ENCODE peak calls at places on chromosomes 2 and 18, in five cellular contexts. S is NCI-H2029; T is stimulated activated CD4-positive, alpha-beta T cell treated with anti-CD3 and anti-CD28 coated beads, Interleukin-1b, Interleukin-23, amount 100 ng/mL, for 24 hours; Z is left cardiac atrium; D is activated T-helper 9 cell treated with anti-CD3 and anti-CD28 coated beads, Interleukin-2, amount 50 U/mL, for 16 hours. O is an unnamed sample.
A peak's percentile ranks its signal among the peaks of the same experiment; 100 is the strongest.

GRCh38 chr2:39620067-39620466 is 45.6 kb upstream of the TMEM178A start:
- DNase-seq in S (no peak), Z (peak; percentile 74), D (no peak), T (no peak), O (peak; percentile 46)

GRCh38 chr18:48215876-48216638 is 193.1 kb downstream of the ZBTB7C start:
- DNase-seq in D (no peak), Z (no peak), S (no peak), T (no peak), O (no peak)

GRCh38 chr2:131657895-131658768 is 130.4 kb downstream of the CCDC74A start:
- DNase-seq in Z (no peak), D (no peak), S (no peak), T (no peak), O (no peak)

GRCh38 chr2:168231609-168232241 is 15.7 kb downstream of the STK39 start:
- DNase-seq in S (peak; percentile 36), D (no peak), T (no peak), Z (no peak), O (no peak)

GRCh38 chr18:10304853-10305252 is 149.6 kb upstream of the APCDD1 start:
- DNase-seq in S (no peak), D (no peak), T (no peak), Z (peak; percentile 50), O (no peak)

GRCh38 chr2:45029215-45029614 is 20.0 kb upstream of the SIX2 start:
- DNase-seq in T (no peak), Z (no peak), S (no peak), D (no peak), O (no peak)

GRCh38 chr2:158125756-158126498 is 24.3 kb downstream of the UPP2 start:
- DNase-seq in D (no peak), T (no peak), Z (no peak), S (peak; percentile 21), O (no peak)

GRCh38 chr2:60884795-60885194 is 3.4 kb downstream of the REL start:
- DNase-seq in Z (no peak), D (no peak), T (no peak), S (no peak), O (no peak)

GRCh38 chr2:138028538-138028937 is 64.3 kb downstream of the HNMT start:
- DNase-seq in D (no peak), T (no peak), S (no peak), Z (no peak), O (no peak)

GRCh38 chr2:45889053-45889452 is 237.6 kb downstream of the PRKCE start:
- DNase-seq in T (no peak), D (no peak), Z (no peak), S (no peak), O (no peak)

GRCh38 chr2:1546023-1546591 is 132.8 kb downstream of the TPO start:
- DNase-seq in D (no peak), S (peak; percentile 33), T (no peak), Z (no peak), O (peak; percentile 28)

GRCh38 chr18:69567813-69568488 is 167.3 kb downstream of the DOK6 start:
- DNase-seq in S (peak; percentile 17), T (no peak), Z (no peak), D (no peak), O (no peak)

GRCh38 chr18:10285283-10285640 is 169.2 kb upstream of the APCDD1 start:
- DNase-seq in S (no peak), D (no peak), T (no peak), Z (no peak), O (no peak)

GRCh38 chr2:3633982-3634630 is 23.9 kb upstream of the ALLC start:
- DNase-seq in D (no peak), T (no peak), S (no peak), Z (no peak), O (no peak)

GRCh38 chr2:200863655-200864205 is 728 bp downstream of the CLK1 start:
- DNase-seq in T (no peak), S (no peak), Z (no peak), D (no peak), O (no peak)

GRCh38 chr2:854460-854859 is 96.2 kb upstream of the SNTG2 start:
- DNase-seq in Z (peak; percentile 44), T (no peak), D (no peak), S (peak; percentile 20), O (no peak)

GRCh38 chr2:62787381-62787780 is 81.9 kb downstream of the EHBP1 start:
- DNase-seq in T (no peak), Z (no peak), D (no peak), S (peak; percentile 8), O (peak; percentile 31)

GRCh38 chr2:217258170-217258569 is 398.3 kb upstream of the TNP1 start:
- DNase-seq in T (no peak), Z (no peak), S (no peak), D (no peak), O (no peak)

GRCh38 chr18:43485565-43485964 is 208.3 kb upstream of the SYT4 start:
- DNase-seq in D (no peak), Z (no peak), T (no peak), S (peak; percentile 28), O (no peak)

GRCh38 chr2:88729061-88729745 is 37.7 kb downstream of the RPIA start:
- DNase-seq in T (no peak), D (no peak), Z (no peak), S (no peak), O (peak; percentile 80)

GRCh38 chr2:109098251-109098920 is 30.6 kb upstream of the SH3RF3 start:
- DNase-seq in D (no peak), Z (no peak), T (no peak), S (no peak), O (no peak)

GRCh38 chr2:194383404-194383803 is 1273.6 kb upstream of the SLC39A10 start:
- DNase-seq in D (no peak), Z (no peak), T (no peak), S (no peak), O (no peak)

GRCh38 chr2:230640540-230641011 is 72.1 kb upstream of the CAB39 start:
- DNase-seq in T (no peak), Z (no peak), D (no peak), S (no peak), O (no peak)

GRCh38 chr2:9071032-9071431 is 67.5 kb upstream of the MBOAT2 start:
- DNase-seq in T (no peak), D (no peak), S (no peak), Z (no peak), O (peak; percentile 99)

O was measured in RCC 7860.